ENCODE peak calls at places on chromosome 15, in seven cellular contexts. S is fibroblast of lung, Q is hepatocyte, K is retinal pigment epithelial cell, V is cardiac fibroblast, Y is AG04450, B is cardiac muscle cell. D is an unnamed sample.
A peak's percentile ranks its signal among the peaks of the same experiment; 100 is the strongest.

GRCh38 chr15:89632563-89633430 is 22.5 kb downstream of the KIF7 start:
- DNase-seq in S (no peak), Q (no peak), K (no peak), V (no peak), Y (no peak), B (no peak), D (no peak)

GRCh38 chr15:58002338-58003126 is 63.0 kb downstream of the ALDH1A2 start:
- DNase-seq in S (no peak), Q (no peak), K (no peak), V (no peak), Y (no peak), B (no peak), D (no peak)

GRCh38 chr15:75089781-75090734 is 66.7 kb downstream of the PPCDC start:
- DNase-seq in S (peak; percentile 34), Q (peak; percentile 56), K (no peak), V (peak; percentile 95), Y (no peak), B (peak; percentile 89), D (no peak)

GRCh38 chr15:57036352-57036751 is 117.9 kb downstream of the TCF12 start:
- DNase-seq in S (no peak), Q (no peak), K (no peak), V (no peak), Y (no peak), B (peak; percentile 29), D (peak; percentile 37)

GRCh38 chr15:57639306-57639705 is 47.6 kb downstream of the MYZAP start:
- DNase-seq in S (no peak), Q (no peak), K (no peak), V (no peak), Y (no peak), B (no peak), D (no peak)

GRCh38 chr15:51382787-51383186 is 41.3 kb downstream of the GLDN start:
- DNase-seq in S (peak; percentile 39), Q (peak; percentile 74), K (no peak), V (peak; percentile 70), Y (peak; percentile 11), B (peak; percentile 69), D (peak; percentile 68)

GRCh38 chr15:78301326-78301725 is 1.9 kb upstream of the SKIC8 start:
- DNase-seq in S (no peak), Q (no peak), K (no peak), V (no peak), Y (no peak), B (no peak), D (no peak)

GRCh38 chr15:60396560-60396963 is 1.2 kb downstream of the ANXA2 start:
- DNase-seq in S (peak; percentile 55), Q (no peak), K (no peak), V (peak; percentile 48), Y (no peak), B (no peak), D (no peak)

GRCh38 chr15:33104276-33104675 is 90.2 kb downstream of the FMN1 start:
- DNase-seq in S (peak; percentile 87), Q (no peak), K (no peak), V (peak; percentile 74), Y (no peak), B (peak; percentile 37), D (no peak)

GRCh38 chr15:52790166-52790708 is at the start of gene ONECUT1:
- DNase-seq in S (peak; percentile 18), Q (peak; percentile 86), K (no peak), V (peak; percentile 33), Y (no peak), B (peak; percentile 61), D (peak; percentile 46)

GRCh38 chr15:81097893-81098280 is 36.2 kb upstream of the CFAP161 start:
- DNase-seq in S (peak; percentile 14), Q (no peak), K (peak; percentile 16), V (peak; percentile 33), Y (no peak), B (peak; percentile 26), D (no peak)

GRCh38 chr15:76274226-76274625 is 37.0 kb downstream of the ETFA start:
- DNase-seq in S (peak; percentile 40), Q (no peak), K (no peak), V (peak; percentile 62), Y (no peak), B (peak; percentile 53), D (no peak)

GRCh38 chr15:78004919-78005634 is 72.4 kb downstream of the TBC1D2B start:
- DNase-seq in S (peak; percentile 90), Q (peak; percentile 84), K (no peak), V (peak; percentile 91), Y (peak; percentile 83), B (peak; percentile 94), D (peak; percentile 32)

GRCh38 chr15:45201557-45202246 is 13.9 kb upstream of the SHF start:
- DNase-seq in S (no peak), Q (no peak), K (no peak), V (no peak), Y (no peak), B (no peak), D (no peak)

GRCh38 chr15:59170295-59170881 is 36.3 kb upstream of the LDHAL6B start:
- DNase-seq in S (peak; percentile 72), Q (peak; percentile 26), K (no peak), V (peak; percentile 37), Y (no peak), B (peak; percentile 45), D (no peak)

GRCh38 chr15:42921049-42921731 is 612 bp upstream of the TTBK2 start:
- DNase-seq in S (peak; percentile 20), Q (peak; percentile 20), K (no peak), V (peak; percentile 33), Y (no peak), B (peak; percentile 44), D (peak; percentile 37)

GRCh38 chr15:42919794-42920280 is 741 bp downstream of the TTBK2 start:
- DNase-seq in S (peak; percentile 53), Q (peak; percentile 53), K (no peak), V (peak; percentile 50), Y (no peak), B (peak; percentile 38), D (peak; percentile 58)

GRCh38 chr15:42919308-42919707 is 1.3 kb downstream of the TTBK2 start:
- DNase-seq in S (no peak), Q (no peak), K (no peak), V (peak; percentile 12), Y (no peak), B (peak; percentile 16), D (no peak)

GRCh38 chr15:42918047-42918446 is 2.5 kb downstream of the TTBK2 start:
- DNase-seq in S (no peak), Q (no peak), K (no peak), V (no peak), Y (no peak), B (no peak), D (no peak)

DNA sequence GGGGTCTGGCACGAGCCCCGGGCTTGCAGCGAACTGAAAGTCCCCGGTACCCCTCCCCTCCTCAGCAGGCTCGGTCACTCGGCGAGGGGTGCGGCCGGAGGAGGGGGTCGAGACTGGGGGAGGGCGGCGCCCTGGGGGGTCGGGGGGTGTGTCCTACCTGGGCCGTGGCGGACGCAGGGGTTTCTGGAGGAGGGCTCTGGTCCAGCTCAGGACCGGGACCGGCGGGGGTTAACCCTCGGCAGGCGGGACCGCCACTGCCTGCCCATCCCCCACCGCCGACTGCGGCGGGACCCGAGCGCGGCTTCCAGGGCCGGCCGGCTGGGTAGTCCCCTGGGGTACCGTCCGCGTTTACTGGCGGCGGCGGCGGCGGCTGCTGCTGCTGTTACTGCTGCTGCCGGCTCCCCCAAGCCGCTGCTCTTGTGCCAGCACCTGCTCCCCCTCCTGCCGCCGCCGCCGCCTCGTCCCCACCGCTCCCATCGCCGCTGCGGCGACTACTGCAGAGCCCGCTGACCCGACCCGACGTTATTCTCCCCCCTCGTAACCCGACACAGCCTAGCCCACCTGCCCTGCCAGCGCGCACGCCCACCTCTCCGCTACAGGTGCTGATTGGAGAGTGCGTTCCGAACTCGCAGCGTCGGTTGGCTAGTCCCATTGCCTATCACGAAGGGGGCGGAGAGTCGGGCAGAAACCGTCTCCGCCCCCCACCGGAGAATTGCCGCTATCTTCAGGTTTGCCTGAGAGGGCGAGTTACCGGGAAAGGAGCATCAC is at the start of gene TTBK2:
- DNase-seq in S (peak; percentile 98), Q (peak; percentile 99), K (peak; percentile 96), V (peak; percentile 99), Y (peak; percentile 98), B (peak; percentile 99), D (peak; percentile 99)
- TF ChIP-seq CTCF in S (no peak), Q (no peak), K (peak; percentile 4), V (peak; percentile 20), Y (no peak), B (peak; percentile 6), D (no peak)

GRCh38 chr15:39627456-39628130 is 46.7 kb downstream of the THBS1 start:
- DNase-seq in S (no peak), Q (no peak), K (no peak), V (no peak), Y (no peak), B (no peak), D (no peak)

GRCh38 chr15:39628821-39629220 is 47.9 kb downstream of the THBS1 start:
- DNase-seq in S (no peak), Q (no peak), K (no peak), V (no peak), Y (no peak), B (no peak), D (no peak)

GRCh38 chr15:39629906-39630305 is 49.0 kb downstream of the THBS1 start:
- DNase-seq in S (peak; percentile 29), Q (no peak), K (no peak), V (peak; percentile 44), Y (no peak), B (no peak), D (no peak)

GRCh38 chr15:39629376-39629775 is 48.5 kb downstream of the THBS1 start:
- DNase-seq in S (peak; percentile 63), Q (peak; percentile 23), K (no peak), V (peak; percentile 82), Y (no peak), B (peak; percentile 54), D (no peak)

GRCh38 chr15:39628131-39628482 is 47.2 kb downstream of the THBS1 start:
- DNase-seq in S (no peak), Q (no peak), K (no peak), V (no peak), Y (no peak), B (no peak), D (no peak)
- TF ChIP-seq CTCF in S (peak; percentile 16), Q (peak; percentile 21), K (peak; percentile 61), V (peak; percentile 19), Y (peak; percentile 42), B (peak; percentile 39), D (no peak)

DNA sequence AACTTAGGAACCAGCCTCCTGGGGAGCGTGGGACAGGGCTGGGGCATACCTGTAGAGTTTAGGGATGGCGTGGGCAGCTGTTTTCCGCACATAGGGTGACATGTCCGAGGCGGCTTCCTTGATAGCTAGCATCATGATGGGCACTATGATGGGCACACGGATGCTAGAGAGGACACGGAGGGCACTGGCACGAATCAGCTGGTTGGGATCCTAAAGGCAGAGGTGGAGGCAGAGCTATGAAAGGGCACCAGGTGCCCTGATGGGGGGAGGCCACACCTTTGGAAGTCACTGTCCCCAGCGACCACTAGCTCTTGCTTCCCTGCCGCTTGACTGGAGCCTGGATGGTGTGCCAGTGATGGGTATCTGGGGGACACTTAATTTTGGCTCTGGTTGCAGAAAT is 28.3 kb downstream of the AP3B2 start:
- DNase-seq in S (no peak), Q (no peak), K (no peak), V (no peak), Y (no peak), B (no peak), D (no peak)
- TF ChIP-seq CTCF in S (no peak), Q (no peak), K (no peak), V (no peak), Y (no peak), B (no peak), D (no peak)

DNA sequence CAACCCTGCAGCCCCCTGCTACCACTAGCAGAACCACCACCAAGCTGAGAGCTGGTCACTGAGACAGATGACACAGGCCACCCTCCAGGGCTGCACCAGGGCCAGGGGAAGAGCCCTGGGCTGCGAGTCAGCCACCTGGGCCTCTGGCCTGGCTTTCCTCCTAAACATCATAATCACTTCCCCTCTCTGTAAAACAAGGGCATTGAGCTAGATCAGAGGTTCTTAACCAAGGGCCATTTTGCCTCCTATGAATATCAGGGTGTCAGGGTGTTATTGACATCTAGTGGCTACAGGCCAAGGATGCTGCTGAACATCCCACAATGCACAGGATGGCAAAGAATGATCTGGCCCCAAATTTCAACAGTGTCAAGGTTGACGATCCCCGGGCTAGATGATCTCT is 25.2 kb downstream of the TLE3 start:
- DNase-seq in S (no peak), Q (no peak), K (no peak), V (no peak), Y (no peak), B (no peak), D (no peak)
- TF ChIP-seq CTCF in S (no peak), Q (no peak), K (no peak), V (no peak), Y (no peak), B (no peak), D (no peak)